ENCODE peak calls at places on chromosome 7, in nine cellular contexts. U is brain microvascular endothelial cell; W is COR-L47; M is GM18507; B is GM03348; V is activated CD4-positive, alpha-beta T cell treated with anti-CD3 and anti-CD28 coated beads, Interleukin-2, amount 10 ng/mL, durations not matched to agents 7 days and 5 days; H is WTC11; T is occipital lobe; K is mucosa of descending colon. P is an unnamed sample.

GRCh38 chr7:142646274-142646895 is 102.9 kb upstream of the PRSS1 start:
- DNase-seq in U (no peak), W (peak; percentile 4), M (no peak), B (no peak), V (no peak), H (no peak), T (no peak), K (no peak), P (no peak)

GRCh38 chr7:123372368-123372767 is 162.0 kb downstream of the IQUB start:
- DNase-seq in U (no peak), W (no peak), M (no peak), B (no peak), V (no peak), H (no peak), T (no peak), K (no peak), P (no peak)

GRCh38 chr7:70416611-70417010 is 715.3 kb upstream of the GALNT17 start:
- DNase-seq in U (no peak), W (no peak), M (no peak), B (no peak), V (no peak), H (no peak), T (no peak), K (no peak), P (no peak)

GRCh38 chr7:96778263-96778662 is 68.6 kb upstream of the SEM1 start:
- DNase-seq in U (no peak), W (no peak), M (no peak), B (no peak), V (no peak), H (peak; percentile 35), T (no peak), K (no peak), P (no peak)

GRCh38 chr7:138325434-138325833 is 134.6 kb upstream of the TRIM24 start:
- DNase-seq in U (no peak), W (no peak), M (no peak), B (no peak), V (no peak), H (no peak), T (no peak), K (no peak), P (no peak)

GRCh38 chr7:21064698-21065648 is 278.3 kb upstream of the SP8 start:
- DNase-seq in U (no peak), W (no peak), M (no peak), B (no peak), V (no peak), H (no peak), T (no peak), K (no peak), P (no peak)

GRCh38 chr7:98180751-98181150 is 30.5 kb upstream of the BHLHA15 start:
- DNase-seq in U (no peak), W (no peak), M (no peak), B (no peak), V (no peak), H (no peak), T (no peak), K (no peak), P (no peak)

GRCh38 chr7:38632411-38632810 is 1.2 kb upstream of the AMPH start:
- DNase-seq in U (no peak), W (no peak), M (no peak), B (no peak), V (no peak), H (no peak), T (no peak), K (no peak), P (no peak)

GRCh38 chr7:13904689-13905088 is 84.8 kb downstream of the ETV1 start:
- DNase-seq in U (no peak), W (no peak), M (no peak), B (peak; percentile 65), V (no peak), H (no peak), T (no peak), K (no peak), P (peak; percentile 95)

GRCh38 chr7:79452032-79452494 is 1.4 kb downstream of the MAGI2 start:
- DNase-seq in U (peak; percentile 71), W (peak; percentile 17), M (no peak), B (peak; percentile 92), V (no peak), H (peak; percentile 77), T (peak; percentile 85), K (peak; percentile 55), P (peak; percentile 74)

GRCh38 chr7:134774076-134774475 is 5.4 kb upstream of the CALD1 start:
- DNase-seq in U (no peak), W (no peak), M (no peak), B (no peak), V (no peak), H (no peak), T (no peak), K (no peak), P (no peak)

GRCh38 chr7:111920329-111920728 is 285.9 kb downstream of the DOCK4 start:
- DNase-seq in U (no peak), W (no peak), M (no peak), B (no peak), V (no peak), H (no peak), T (no peak), K (no peak), P (no peak)

GRCh38 chr7:35975851-35976454 is 175.1 kb downstream of the SEPTIN7 start:
- DNase-seq in U (peak; percentile 79), W (peak; percentile 78), M (peak; percentile 17), B (peak; percentile 67), V (peak; percentile 76), H (no peak), T (no peak), K (no peak), P (peak; percentile 79)

GRCh38 chr7:64999165-65000004 is 7.1 kb downstream of the ERV3-1 start:
- DNase-seq in U (peak; percentile 86), W (no peak), M (no peak), B (no peak), V (no peak), H (no peak), T (no peak), K (no peak), P (peak; percentile 11)

GRCh38 chr7:125908714-125909113 is 979.1 kb upstream of the POT1 start:
- DNase-seq in U (no peak), W (no peak), M (no peak), B (no peak), V (no peak), H (no peak), T (no peak), K (no peak), P (no peak)

GRCh38 chr7:159030490-159031134 is 114.1 kb downstream of the VIPR2 start:
- DNase-seq in U (peak; percentile 10), W (peak; percentile 53), M (no peak), B (peak; percentile 50), V (no peak), H (peak; percentile 88), T (no peak), K (peak; percentile 66), P (no peak)

GRCh38 chr7:47323904-47324303 is 258.0 kb downstream of the TNS3 start:
- DNase-seq in U (no peak), W (no peak), M (no peak), B (no peak), V (no peak), H (no peak), T (no peak), K (no peak), P (no peak)

GRCh38 chr7:44320794-44321371 is 4.5 kb downstream of the CAMK2B start:
- DNase-seq in U (no peak), W (peak; percentile 33), M (no peak), B (no peak), V (no peak), H (no peak), T (no peak), K (no peak), P (no peak)

GRCh38 chr7:52325237-52325636 is 710.2 kb upstream of the POM121L12 start:
- DNase-seq in U (no peak), W (no peak), M (no peak), B (no peak), V (no peak), H (no peak), T (no peak), K (no peak), P (no peak)

GRCh38 chr7:114081606-114082425 is 163.0 kb upstream of the PPP1R3A start:
- DNase-seq in U (peak; percentile 75), W (peak; percentile 56), M (no peak), B (peak; percentile 68), V (no peak), H (no peak), T (no peak), K (no peak), P (peak; percentile 60)

GRCh38 chr7:104397442-104397841 is 69.0 kb downstream of the LHFPL3 start:
- DNase-seq in U (no peak), W (no peak), M (no peak), B (no peak), V (no peak), H (no peak), T (no peak), K (no peak), P (no peak)

GRCh38 chr7:16040381-16040780 is 353.9 kb upstream of the MEOX2 start:
- DNase-seq in U (no peak), W (no peak), M (no peak), B (no peak), V (no peak), H (no peak), T (no peak), K (no peak), P (no peak)

GRCh38 chr7:93879356-93879755 is 11.2 kb downstream of the TFPI2 start:
- DNase-seq in U (no peak), W (no peak), M (no peak), B (no peak), V (no peak), H (no peak), T (no peak), K (no peak), P (no peak)

GRCh38 chr7:46776790-46777189 is 805.1 kb downstream of the TNS3 start:
- DNase-seq in U (no peak), W (no peak), M (no peak), B (peak; percentile 38), V (no peak), H (no peak), T (no peak), K (no peak), P (peak; percentile 32)

GRCh38 chr7:73520673-73521635 is 1.1 kb downstream of the BAZ1B start:
- DNase-seq in U (no peak), W (peak; percentile 14), M (no peak), B (peak; percentile 34), V (no peak), H (no peak), T (no peak), K (no peak), P (peak; percentile 13)

GRCh38 chr7:151754142-151754590 is 122.7 kb downstream of the PRKAG2 start:
- DNase-seq in U (peak; percentile 98), W (peak; percentile 19), M (peak; percentile 38), B (peak; percentile 96), V (no peak), H (peak; percentile 85), T (peak; percentile 61), K (peak; percentile 75), P (peak; percentile 99)

GRCh38 chr7:82234457-82235049 is 209.0 kb downstream of the CACNA2D1 start:
- DNase-seq in U (no peak), W (peak; percentile 69), M (no peak), B (peak; percentile 41), V (no peak), H (no peak), T (no peak), K (no peak), P (peak; percentile 54)

GRCh38 chr7:162583-163297 is 29.6 kb upstream of the FAM20C start:
- DNase-seq in U (no peak), W (no peak), M (no peak), B (no peak), V (no peak), H (no peak), T (no peak), K (no peak), P (peak; percentile 25)

GRCh38 chr7:12889391-12889790 is 202.0 kb downstream of the ARL4A start:
- DNase-seq in U (peak; percentile 40), W (no peak), M (no peak), B (peak; percentile 20), V (no peak), H (no peak), T (no peak), K (no peak), P (peak; percentile 26)